ENCODE peak calls at places on chromosomes 6 and 20, in seven cellular contexts. M is endothelial cell, E is fibroblast of lung, T is WERI-Rb-1, C is right atrium auricular region, Q is kidney epithelial cell, W is pancreas. Z is an unnamed sample.

GRCh38 chr6:35146453-35146852 is 5.3 kb upstream of the TCP11 start:
- DNase-seq in Q (no peak), E (peak; percentile 45), T (peak; percentile 86), W (no peak), M (peak; percentile 66), C (no peak), Z (no peak)

GRCh38 chr20:23228912-23229311 is 121.7 kb upstream of the NXT1 start:
- DNase-seq in W (no peak), M (no peak), T (no peak), C (no peak), Q (no peak), E (peak; percentile 90), Z (no peak)

GRCh38 chr6:66897576-66897975 is 1190.5 kb upstream of the EYS start:
- DNase-seq in W (no peak), T (no peak), M (no peak), C (no peak), Q (no peak), E (peak; percentile 60), Z (no peak)

GRCh38 chr6:82775361-82775760 is 290.3 kb downstream of the UBE3D start:
- DNase-seq in T (no peak), M (no peak), W (no peak), C (no peak), Q (no peak), E (peak; percentile 24), Z (no peak)

GRCh38 chr6:166400181-166400580 is 17.4 kb upstream of the MPC1 start:
- DNase-seq in C (no peak), Q (no peak), E (no peak), W (no peak), T (no peak), M (no peak), Z (no peak)

GRCh38 chr20:3166913-3167342 is 6.4 kb downstream of the LZTS3 start:
- DNase-seq in E (no peak), M (no peak), Q (no peak), T (no peak), W (no peak), C (no peak), Z (no peak)

GRCh38 chr20:59146801-59147118 is 16.9 kb upstream of the ZNF831 start:
- DNase-seq in T (no peak), C (peak; percentile 44), Q (no peak), E (no peak), M (no peak), W (no peak), Z (no peak)

GRCh38 chr20:16761305-16761829 is 13.2 kb downstream of the OTOR start:
- DNase-seq in M (peak; percentile 52), C (no peak), Q (peak; percentile 19), E (peak; percentile 59), T (peak; percentile 49), W (peak; percentile 49), Z (no peak)

GRCh38 chr20:44650777-44651493 is 564 bp downstream of the ADA start:
- DNase-seq in C (no peak), M (no peak), Q (no peak), E (no peak), W (peak; percentile 32), T (no peak), Z (peak; percentile 38)

GRCh38 chr6:4973972-4974885 is 29.6 kb downstream of the RPP40 start:
- DNase-seq in M (peak; percentile 11), C (peak; percentile 67), Q (no peak), E (peak; percentile 62), T (peak; percentile 56), W (no peak), Z (no peak)

GRCh38 chr6:133630651-133631050 is 258.3 kb upstream of the TCF21 start:
- DNase-seq in W (no peak), T (no peak), E (peak; percentile 90), C (no peak), Q (no peak), M (no peak), Z (no peak)

GRCh38 chr20:44005661-44006060 is 91.0 kb downstream of the TOX2 start:
- DNase-seq in C (no peak), M (no peak), E (no peak), T (no peak), W (no peak), Q (no peak), Z (no peak)

GRCh38 chr20:33477386-33478234 is 12.3 kb upstream of the CBFA2T2 start:
- DNase-seq in Q (no peak), W (no peak), T (no peak), E (no peak), M (no peak), C (no peak), Z (no peak)

GRCh38 chr6:170137911-170138910 is 152.7 kb downstream of the DLL1 start:
- DNase-seq in Q (no peak), M (no peak), C (no peak), E (no peak), W (peak; percentile 7), T (no peak), Z (no peak)

GRCh38 chr6:109036588-109037320 is 57.9 kb downstream of the SESN1 start:
- DNase-seq in T (no peak), E (no peak), W (no peak), Q (no peak), M (no peak), C (no peak), Z (no peak)

GRCh38 chr6:130293800-130294199 is 71.0 kb upstream of the SAMD3 start:
- DNase-seq in T (peak; percentile 56), Q (no peak), W (no peak), M (peak; percentile 45), E (peak; percentile 62), C (no peak), Z (no peak)

GRCh38 chr6:19719691-19720127 is 117.5 kb upstream of the ID4 start:
- DNase-seq in T (peak; percentile 99), Q (peak; percentile 45), E (peak; percentile 82), W (no peak), C (no peak), M (no peak), Z (no peak)

GRCh38 chr20:36243726-36244125 is 7.4 kb downstream of the AAR2 start:
- DNase-seq in C (no peak), E (no peak), W (no peak), M (no peak), T (peak; percentile 43), Q (no peak), Z (no peak)

GRCh38 chr20:58023346-58023745 is 205.1 kb downstream of the ANKRD60 start:
- DNase-seq in M (no peak), C (no peak), T (no peak), W (no peak), E (no peak), Q (no peak), Z (no peak)

GRCh38 chr6:29557320-29557719 is 2.2 kb downstream of the UBD start:
- DNase-seq in Q (no peak), C (no peak), T (no peak), M (no peak), E (no peak), W (no peak), Z (no peak)

GRCh38 chr20:49846206-49846807 is 33.7 kb downstream of the SLC9A8 start:
- DNase-seq in E (peak; percentile 23), W (no peak), Q (no peak), T (peak; percentile 54), M (peak; percentile 54), C (no peak), Z (no peak)

GRCh38 chr20:58716476-58717277 is 24.1 kb downstream of the NPEPL1 start:
- DNase-seq in M (peak; percentile 5), T (peak; percentile 12), E (peak; percentile 21), Q (no peak), C (peak; percentile 54), W (peak; percentile 13), Z (peak; percentile 8)

GRCh38 chr6:100175814-100176275 is 181.8 kb upstream of the MCHR2 start:
- DNase-seq in Q (peak; percentile 48), E (peak; percentile 95), C (no peak), W (no peak), M (no peak), T (no peak), Z (no peak)

GRCh38 chr20:39691151-39691862 is 729.2 kb downstream of the DHX35 start:
- DNase-seq in E (no peak), M (no peak), Q (no peak), W (no peak), T (no peak), C (no peak), Z (no peak)

GRCh38 chr20:63967330-63968135 is 2.2 kb downstream of the ZNF512B start:
- DNase-seq in E (no peak), Q (no peak), M (no peak), C (no peak), W (no peak), T (no peak), Z (peak; percentile 9)

GRCh38 chr6:137272403-137272802 is 53.2 kb upstream of the IFNGR1 start:
- DNase-seq in T (no peak), Q (no peak), M (no peak), C (no peak), E (no peak), W (no peak), Z (no peak)

GRCh38 chr6:90319044-90319443 is 22.4 kb upstream of the BACH2 start:
- DNase-seq in W (no peak), T (no peak), C (no peak), E (peak; percentile 45), Q (no peak), M (no peak), Z (no peak)

GRCh38 chr6:150008588-150008987 is 16.7 kb downstream of the RAET1L start:
- DNase-seq in W (no peak), C (no peak), E (no peak), Q (no peak), T (no peak), M (no peak), Z (no peak)

GRCh38 chr6:142047934-142048592 is 84.7 kb upstream of the GJE1 start:
- DNase-seq in T (no peak), W (no peak), Q (no peak), C (no peak), E (no peak), M (no peak), Z (no peak)

GRCh38 chr6:32060966-32061655 is 22.9 kb downstream of the CYP21A2 start:
- DNase-seq in T (no peak), C (no peak), W (no peak), Q (no peak), E (no peak), M (no peak), Z (no peak)
- TF ChIP-seq CTCF in T (no peak), C (no peak), W (no peak), Q (no peak), E (no peak), M (no peak), Z (no peak)

GRCh38 chr6:1643830-1644445 is 34.2 kb downstream of the FOXC1 start:
- DNase-seq in C (no peak), W (no peak), Q (no peak), E (no peak), T (no peak), M (no peak), Z (no peak)
- TF ChIP-seq CTCF in C (no peak), W (no peak), Q (no peak), E (no peak), T (no peak), M (no peak), Z (no peak)

DNA sequence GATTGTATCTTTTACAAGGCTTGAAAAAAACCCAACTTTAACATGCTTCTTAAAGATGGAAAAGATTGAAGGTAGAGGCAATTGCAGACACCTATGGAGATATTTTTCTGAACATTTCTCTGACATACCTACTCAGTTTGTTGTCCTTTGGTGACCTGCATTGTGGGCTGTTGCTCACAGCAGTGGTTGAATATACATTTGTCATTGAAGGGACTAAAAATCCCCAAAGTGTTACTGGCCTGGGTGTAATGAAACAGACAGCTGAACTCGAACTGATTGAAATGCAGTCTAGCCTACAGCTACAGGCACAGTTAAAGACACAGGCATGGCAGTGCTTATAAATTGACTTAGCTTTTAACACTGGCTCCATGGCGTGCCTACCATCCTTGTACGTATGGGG is 83.1 kb upstream of the NOX3 start:
- DNase-seq in C (no peak), M (no peak), T (no peak), E (no peak), Q (no peak), W (no peak), Z (no peak)
- TF ChIP-seq CTCF in C (no peak), M (no peak), T (no peak), E (no peak), Q (no peak), W (no peak), Z (no peak)

GRCh38 chr6:123888779-123889513 is 85.3 kb downstream of the NKAIN2 start:
- DNase-seq in E (no peak), M (no peak), C (no peak), W (no peak), Q (no peak), T (no peak), Z (no peak)
- TF ChIP-seq CTCF in E (no peak), M (no peak), C (no peak), W (no peak), Q (no peak), T (no peak), Z (no peak)

Z was measured in activated B cell treated with CpG ODN at 0.5 μM for 24 hours.